ENCODE peak calls at places on chromosomes 4 and X, in nine cellular contexts. D is AG20443; X is WTC11; Q is C1 segment of cervical spinal cord; T is hypothalamus; N is stimulated activated CD4-positive, alpha-beta T cell treated with anti-CD3 and anti-CD28 coated beads, Interleukin-1b, Interleukin-23, amount 100 ng/mL, for 48 hours; A is NCI-H1105; U is GM03348; H is tibial nerve. V is an unnamed sample.

GRCh38 chrX:65874765-65875164 is 165.1 kb downstream of the VSIG4 start:
- DNase-seq in T (no peak), U (no peak), X (no peak), N (no peak), H (no peak), A (no peak), D (no peak), Q (no peak), V (no peak)

GRCh38 chrX:21150208-21150607 is 224.0 kb upstream of the CNKSR2 start:
- DNase-seq in N (no peak), U (no peak), A (no peak), D (no peak), H (no peak), Q (no peak), T (no peak), X (no peak), V (no peak)

GRCh38 chr4:59956366-59956765 is 1243.8 kb upstream of the ADGRL3 start:
- DNase-seq in H (no peak), X (no peak), U (no peak), D (no peak), Q (no peak), A (no peak), T (no peak), N (no peak), V (no peak)

GRCh38 chrX:47297874-47298273 is 65.1 kb downstream of the USP11 start:
- DNase-seq in U (no peak), Q (no peak), A (no peak), N (no peak), X (no peak), D (no peak), T (no peak), H (no peak), V (peak)

GRCh38 chr4:24988776-24989175 is 42.0 kb downstream of the LGI2 start:
- DNase-seq in Q (no peak), A (no peak), U (peak), T (no peak), X (peak), N (no peak), H (no peak), D (peak), V (peak)

GRCh38 chrX:13334491-13334890 is 14.6 kb upstream of the ATXN3L start:
- DNase-seq in U (no peak), D (no peak), T (no peak), Q (no peak), X (no peak), H (no peak), A (no peak), N (no peak), V (no peak)

GRCh38 chrX:110409925-110410324 is 51.3 kb downstream of the RTL9 start:
- DNase-seq in Q (no peak), H (no peak), N (peak), U (no peak), X (no peak), A (no peak), T (no peak), D (peak), V (peak)

GRCh38 chr4:40180356-40180755 is 16.5 kb upstream of the RHOH start:
- DNase-seq in X (no peak), U (peak), H (no peak), T (no peak), N (no peak), D (peak), Q (no peak), A (no peak), V (peak)

GRCh38 chr4:76687730-76688441 is 210.1 kb downstream of the SOWAHB start:
- DNase-seq in X (no peak), T (no peak), A (no peak), H (no peak), U (no peak), Q (no peak), N (no peak), D (no peak), V (no peak)

GRCh38 chr4:119189638-119190037 is 22.9 kb upstream of the USP53 start:
- DNase-seq in D (peak), Q (no peak), N (no peak), X (no peak), T (no peak), U (peak), A (no peak), H (no peak), V (peak)

GRCh38 chrX:134938682-134939081 is 52.1 kb upstream of the SMIM10 start:
- DNase-seq in U (no peak), A (no peak), Q (no peak), D (no peak), H (no peak), T (no peak), N (no peak), X (no peak), V (no peak)

V was measured in foreskin fibroblast.